ENCODE peak calls at places on chromosomes 11 and 22, in five cellular contexts. L is ELR, G is hippocampal formation, P is glutamatergic neuron, S is T follicular helper cell. O is an unnamed sample.

GRCh38 chr11:65424200-65425104 is 1.9 kb downstream of the NEAT1 start:
- DNase-seq in L (peak; percentile 64), G (peak; percentile 47), P (no peak), S (no peak), O (no peak)

GRCh38 chr11:102447193-102447592 is 5.4 kb downstream of the TMEM123 start:
- DNase-seq in L (no peak), G (no peak), P (no peak), S (no peak), O (no peak)

GRCh38 chr22:17096095-17096494 is 11.3 kb downstream of the IL17RA start:
- DNase-seq in L (no peak), G (no peak), P (no peak), S (no peak), O (no peak)

GRCh38 chr22:48242461-48242864 is 1480.0 kb downstream of the TBC1D22A start:
- DNase-seq in L (no peak), G (no peak), P (no peak), S (no peak), O (no peak)

GRCh38 chr11:5476184-5476819 is 12.2 kb upstream of the OR52D1 start:
- DNase-seq in L (peak; percentile 63), G (no peak), P (peak; percentile 48), S (peak; percentile 5), O (peak; percentile 49)

GRCh38 chr11:71384561-71384960 is 63.6 kb downstream of the DHCR7 start:
- DNase-seq in L (no peak), G (no peak), P (no peak), S (no peak), O (no peak)

GRCh38 chr22:33539902-33540751 is 380.1 kb downstream of the LARGE1 start:
- DNase-seq in L (no peak), G (peak; percentile 44), P (no peak), S (no peak), O (no peak)

GRCh38 chr11:79610678-79611077 is 169.8 kb upstream of the TENM4 start:
- DNase-seq in L (no peak), G (no peak), P (no peak), S (no peak), O (no peak)

GRCh38 chr22:29146101-29146560 is 59.6 kb upstream of the EMID1 start:
- DNase-seq in L (no peak), G (no peak), P (no peak), S (no peak), O (no peak)

O was measured in nephron progenitor cell.